ENCODE peak calls at places on chromosome 16, in ten cellular contexts. N, L, Z, F, W, S, M, C, D and Q are unnamed samples.

GRCh38 chr16:12060751-12061150 is 84.2 kb downstream of the SNX29 start:
- DNase-seq in M (no peak), D (no peak), S (no peak), C (no peak), L (no peak), F (no peak), Z (no peak), N (no peak), W (no peak), Q (peak; percentile 21)

GRCh38 chr16:13333336-13333735 is 431.9 kb downstream of the SHISA9 start:
- DNase-seq in C (no peak), L (no peak), F (no peak), W (no peak), S (no peak), M (no peak), N (no peak), Z (no peak), D (no peak), Q (no peak)

GRCh38 chr16:77059441-77059840 is 131.5 kb upstream of the MON1B start:
- DNase-seq in N (no peak), M (no peak), F (no peak), C (no peak), S (no peak), W (no peak), Z (no peak), D (no peak), L (no peak), Q (no peak)

GRCh38 chr16:88381820-88382451 is 823 bp upstream of the ZNF469 start:
- DNase-seq in C (no peak), Z (no peak), S (no peak), L (no peak), F (no peak), N (no peak), D (no peak), W (no peak), M (no peak), Q (no peak)

GRCh38 chr16:67842509-67843342 is 606 bp downstream of the THAP11 start:
- DNase-seq in S (no peak), W (peak; percentile 88), M (no peak), C (peak; percentile 77), F (peak; percentile 68), N (peak; percentile 51), D (peak; percentile 69), L (peak; percentile 52), Z (peak; percentile 77), Q (no peak)

GRCh38 chr16:49548571-49548970 is 175.0 kb downstream of the C16orf78 start:
- DNase-seq in L (no peak), D (no peak), Z (no peak), W (no peak), N (no peak), S (no peak), F (no peak), M (no peak), C (no peak), Q (no peak)

GRCh38 chr16:16137110-16137509 is 86.2 kb downstream of the ABCC6 start:
- DNase-seq in L (no peak), W (no peak), F (no peak), Z (no peak), S (no peak), C (no peak), D (no peak), N (no peak), M (no peak), Q (no peak)

GRCh38 chr16:88406096-88407041 is 23.6 kb downstream of the ZNF469 start:
- DNase-seq in W (no peak), C (no peak), L (no peak), D (no peak), N (no peak), M (no peak), S (no peak), Z (no peak), F (no peak), Q (no peak)

GRCh38 chr16:51184702-51185433 is 33.8 kb upstream of the SALL1 start:
- DNase-seq in D (no peak), F (no peak), S (no peak), N (no peak), M (no peak), C (no peak), L (no peak), W (no peak), Z (no peak), Q (no peak)

GRCh38 chr16:583470-583814 is 6.4 kb upstream of the RAB40C start:
- DNase-seq in M (no peak), L (no peak), D (no peak), C (no peak), W (no peak), Z (no peak), N (no peak), F (no peak), S (no peak), Q (no peak)